ENCODE peak calls at places on chromosome 12, in nine cellular contexts. L is foreskin fibroblast, A is WTC11, C is astrocyte of the spinal cord, W is left ventricle myocardium inferior, Z is omental fat pad, N is adrenal gland, F is cardiac fibroblast, Q is OCI-LY7. H is an unnamed sample.

GRCh38 chr12:106915635-106916026 is 40.1 kb upstream of the TMEM263 start:
- DNase-seq in Q (no peak), C (no peak), W (no peak), A (no peak), N (no peak), F (no peak), L (no peak), Z (no peak), H (no peak)

GRCh38 chr12:24759155-24759554 is 189.7 kb downstream of the BCAT1 start:
- DNase-seq in W (no peak), F (peak; percentile 63), Z (no peak), N (no peak), Q (no peak), L (peak; percentile 15), C (no peak), A (no peak), H (peak; percentile 3)

GRCh38 chr12:24931666-24932405 is 17.1 kb downstream of the BCAT1 start:
- DNase-seq in C (no peak), N (no peak), F (peak; percentile 89), L (no peak), W (no peak), A (no peak), Z (no peak), Q (peak; percentile 87), H (peak; percentile 67)

GRCh38 chr12:104218935-104219334 is 3.4 kb downstream of the TXNRD1 start:
- DNase-seq in N (no peak), C (peak; percentile 34), W (no peak), F (peak; percentile 71), Z (no peak), L (peak; percentile 56), A (no peak), Q (no peak), H (peak; percentile 41)

GRCh38 chr12:5565933-5566632 is 134.2 kb downstream of the NTF3 start:
- DNase-seq in L (peak; percentile 33), Q (no peak), F (no peak), W (no peak), N (no peak), Z (no peak), A (no peak), C (no peak), H (peak; percentile 63)

GRCh38 chr12:123807670-123808069 is 45.6 kb downstream of the DNAH10 start:
- DNase-seq in A (no peak), Z (no peak), Q (no peak), N (no peak), F (no peak), L (no peak), C (no peak), W (no peak), H (no peak)

GRCh38 chr12:64104376-64104775 is 117.7 kb downstream of the KICS2 start:
- DNase-seq in N (peak; percentile 88), F (peak; percentile 44), W (no peak), Z (no peak), L (peak; percentile 50), A (no peak), Q (no peak), C (peak; percentile 44), H (peak; percentile 11)

GRCh38 chr12:95836630-95837239 is 22.0 kb upstream of the SNRPF start:
- DNase-seq in A (no peak), Z (no peak), L (peak; percentile 85), C (peak; percentile 69), N (no peak), W (no peak), Q (no peak), F (peak; percentile 33), H (peak; percentile 30)

GRCh38 chr12:60259241-60259640 is 663.4 kb downstream of the SLC16A7 start:
- DNase-seq in N (no peak), F (no peak), C (no peak), L (no peak), Z (no peak), Q (no peak), W (no peak), A (no peak), H (no peak)

GRCh38 chr12:116559080-116559329 is 176 bp upstream of the MAP1LC3B2 start:
- DNase-seq in C (no peak), Z (no peak), A (no peak), F (no peak), L (no peak), W (no peak), Q (peak; percentile 87), N (no peak), H (no peak)

GRCh38 chr12:108852674-108853073 is 4.7 kb downstream of the SSH1 start:
- DNase-seq in A (no peak), N (no peak), F (peak; percentile 77), W (no peak), Q (no peak), Z (no peak), L (no peak), C (no peak), H (no peak)

GRCh38 chr12:21559855-21560569 is 33.9 kb downstream of the SPX start:
- DNase-seq in C (peak; percentile 5), Q (no peak), Z (no peak), A (no peak), N (no peak), F (peak; percentile 95), W (no peak), L (peak; percentile 54), H (no peak)

GRCh38 chr12:44847403-44847802 is 28.7 kb downstream of the NELL2 start:
- DNase-seq in C (no peak), Q (peak; percentile 53), W (no peak), A (no peak), L (no peak), Z (no peak), N (no peak), F (no peak), H (no peak)

GRCh38 chr12:88291498-88292131 is 149.5 kb downstream of the TMTC3 start:
- DNase-seq in N (no peak), C (no peak), Z (no peak), Q (no peak), L (peak; percentile 35), A (no peak), W (no peak), F (peak; percentile 45), H (no peak)

GRCh38 chr12:14238224-14238792 is 127.2 kb upstream of the ATF7IP start:
- DNase-seq in W (no peak), Q (peak; percentile 61), F (peak; percentile 70), L (peak; percentile 59), Z (no peak), N (no peak), C (peak; percentile 57), A (no peak), H (peak; percentile 28)

GRCh38 chr12:701896-702539 is 38.8 kb upstream of the NINJ2 start:
- DNase-seq in Q (no peak), Z (no peak), A (no peak), C (no peak), N (no peak), F (no peak), W (no peak), L (no peak), H (no peak)

GRCh38 chr12:91250273-91250672 is 67.7 kb upstream of the DCN start:
- DNase-seq in Q (no peak), F (peak; percentile 52), L (peak; percentile 73), N (no peak), W (no peak), C (no peak), Z (no peak), A (no peak), H (no peak)

GRCh38 chr12:27974735-27975221 is 2.2 kb upstream of the PTHLH start:
- DNase-seq in W (no peak), N (no peak), Q (no peak), L (peak; percentile 14), F (no peak), C (no peak), Z (no peak), A (peak; percentile 27), H (no peak)

GRCh38 chr12:60494249-60494648 is 898.4 kb downstream of the SLC16A7 start:
- DNase-seq in F (peak; percentile 72), L (peak; percentile 65), N (no peak), Z (no peak), Q (no peak), W (no peak), A (no peak), C (peak; percentile 47), H (peak; percentile 55)

GRCh38 chr12:53804429-53804828 is 52.6 kb upstream of the CISTR start:
- DNase-seq in A (no peak), Q (no peak), W (no peak), C (no peak), N (no peak), L (no peak), Z (no peak), F (no peak), H (no peak)
- TF ChIP-seq CTCF in A (no peak), Q (no peak), W (no peak), C (no peak), N (no peak), L (no peak), Z (no peak), F (no peak), H (no peak)

DNA sequence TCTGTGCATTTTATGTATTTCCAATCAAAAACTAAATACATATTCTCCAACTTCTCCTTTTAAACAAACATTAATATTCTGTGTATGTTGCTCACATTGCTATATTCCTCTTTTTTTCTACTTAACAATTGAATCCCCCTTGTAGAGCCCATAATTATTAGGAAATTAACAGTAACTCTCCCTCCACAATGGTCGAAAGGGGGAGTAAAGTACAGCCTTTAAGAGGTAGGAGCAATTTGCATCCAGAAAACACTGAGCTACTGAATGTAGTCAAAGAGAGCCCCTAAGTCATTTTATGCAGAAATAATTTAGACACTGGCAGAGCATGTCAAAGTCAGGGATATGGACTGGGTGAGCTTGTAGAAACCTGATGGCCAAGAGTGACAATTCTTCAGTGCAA is 57.2 kb upstream of the SCN8A start:
- DNase-seq in Q (no peak), N (no peak), L (peak; percentile 28), F (peak; percentile 37), W (no peak), Z (no peak), C (peak; percentile 18), A (no peak), H (no peak)
- TF ChIP-seq CTCF in Q (peak; percentile 23), N (no peak), L (peak; percentile 20), F (no peak), W (no peak), Z (no peak), C (peak; percentile 22), A (no peak), H (peak; percentile 51)

DNA sequence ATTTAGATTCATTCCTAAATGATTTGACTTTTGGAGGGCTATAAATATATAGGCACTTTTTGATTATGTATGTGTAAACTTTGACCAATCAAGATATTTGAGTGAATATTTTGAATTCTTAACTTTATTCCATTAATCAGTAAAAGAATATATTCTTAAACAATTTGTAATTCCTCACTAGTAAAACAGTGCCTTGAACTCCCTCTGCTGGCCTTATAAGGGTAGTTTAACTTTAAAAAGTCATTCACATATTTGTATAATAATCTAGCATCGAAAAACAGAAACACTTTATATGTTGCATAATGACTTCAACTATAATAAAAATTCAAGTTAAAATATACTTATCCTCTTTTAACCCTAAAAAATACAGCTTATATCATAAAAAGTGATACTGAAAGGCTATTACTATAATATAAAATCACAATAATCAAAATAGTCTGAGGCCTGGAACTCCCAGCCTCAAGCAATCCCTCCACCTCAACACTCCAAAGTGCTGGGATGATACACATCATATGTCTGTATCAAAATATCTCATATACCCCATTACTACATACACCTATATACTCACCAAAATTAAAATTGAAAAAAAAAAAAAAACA is 31.2 kb downstream of the CCDC59 start:
- DNase-seq in F (peak; percentile 60), C (peak; percentile 46), A (no peak), Q (peak; percentile 18), N (no peak), Z (no peak), L (peak; percentile 31), W (no peak), H (peak; percentile 10)
- TF ChIP-seq CTCF in F (peak; percentile 48), C (peak; percentile 45), A (peak; percentile 26), Q (peak; percentile 80), N (peak; percentile 59), Z (no peak), L (peak; percentile 50), W (peak; percentile 60), H (peak; percentile 77)

GRCh38 chr12:67741234-67741633 is 92.7 kb downstream of the DYRK2 start:
- DNase-seq in N (no peak), W (no peak), C (peak; percentile 28), A (no peak), L (no peak), Q (no peak), F (peak; percentile 56), Z (no peak), H (no peak)
- TF ChIP-seq CTCF in N (no peak), W (no peak), C (no peak), A (no peak), L (no peak), Q (no peak), F (no peak), Z (no peak), H (no peak)

H was measured in HFFc6.